ENCODE peak calls at places on chromosomes 5 and 9, in seven cellular contexts. I is uterus, J is IMR-90, K is ovary, D is adrenal gland, P is thyroid gland, M is suprapubic skin. W is an unnamed sample. For H3K9me3, the result is how much of the 10 kb centered on the place peaks cover.

GRCh38 chr5:139470821-139471300 is at the start of gene SMIM33:
- DNase-seq in I (no peak), J (no peak), K (no peak), D (no peak), P (no peak), M (no peak), W (no peak)

GRCh38 chr9:116504893-116505480 is 182.1 kb upstream of the TRIM32 start:
- DNase-seq in I (no peak), J (no peak), K (no peak), D (no peak), P (no peak), M (no peak), W (no peak)

GRCh38 chr9:116087751-116088194 is 65.8 kb upstream of the PAPPA start:
- DNase-seq in I (no peak), J (peak), K (no peak), D (no peak), P (no peak), M (no peak), W (no peak)

GRCh38 chr5:100647461-100648230 is 112.5 kb downstream of the FAM174A start:
- DNase-seq in I (peak), J (no peak), K (peak), D (peak), P (peak), M (peak), W (peak)

GRCh38 chr5:113276001-113276400 is 158.8 kb downstream of the TSSK1B start:
- DNase-seq in I (no peak), J (no peak), K (no peak), D (no peak), P (no peak), M (no peak), W (no peak)

GRCh38 chr5:128539038-128539429 is 989 bp upstream of the FBN2 start:
- DNase-seq in I (no peak), J (no peak), K (no peak), D (no peak), P (peak), M (no peak), W (no peak)

GRCh38 chr5:91438871-91439270 is 55.8 kb upstream of the ARRDC3 start:
- DNase-seq in I (no peak), J (no peak), K (no peak), D (no peak), P (no peak), M (no peak), W (no peak)

GRCh38 chr5:108001222-108001621 is 330.5 kb upstream of the EFNA5 start:
- DNase-seq in I (no peak), J (no peak), K (no peak), D (no peak), P (no peak), M (no peak), W (no peak)

GRCh38 chr9:92711844-92712243 is 41.9 kb upstream of the IPPK start:
- DNase-seq in I (no peak), J (no peak), K (no peak), D (no peak), P (no peak), M (no peak), W (no peak)

GRCh38 chr5:6759401-6759800 is 46.2 kb downstream of the TENT4A start:
- DNase-seq in I (no peak), J (no peak), K (no peak), D (no peak), P (peak), M (peak), W (no peak)

GRCh38 chr5:134851307-134851923 is 5.6 kb downstream of the C5orf24 start:
- DNase-seq in I (no peak), J (peak), K (no peak), D (no peak), P (no peak), M (no peak), W (no peak)

GRCh38 chr9:18238254-18238653 is 235.7 kb upstream of the ADAMTSL1 start:
- DNase-seq in I (no peak), J (peak), K (no peak), D (no peak), P (no peak), M (no peak), W (no peak)

GRCh38 chr9:734831-735511 is 106.5 kb upstream of the DMRT1 start:
- DNase-seq in I (peak), J (peak), K (peak), D (no peak), P (no peak), M (no peak), W (no peak)

GRCh38 chr9:76618762-76619161 is 145.5 kb upstream of the PCA3 start:
- DNase-seq in I (no peak), J (peak), K (no peak), D (no peak), P (no peak), M (no peak), W (no peak)

GRCh38 chr5:169706758-169707450 is 69.8 kb downstream of the DOCK2 start:
- DNase-seq in I (no peak), J (peak), K (no peak), D (peak), P (peak), M (no peak), W (no peak)

DNA sequence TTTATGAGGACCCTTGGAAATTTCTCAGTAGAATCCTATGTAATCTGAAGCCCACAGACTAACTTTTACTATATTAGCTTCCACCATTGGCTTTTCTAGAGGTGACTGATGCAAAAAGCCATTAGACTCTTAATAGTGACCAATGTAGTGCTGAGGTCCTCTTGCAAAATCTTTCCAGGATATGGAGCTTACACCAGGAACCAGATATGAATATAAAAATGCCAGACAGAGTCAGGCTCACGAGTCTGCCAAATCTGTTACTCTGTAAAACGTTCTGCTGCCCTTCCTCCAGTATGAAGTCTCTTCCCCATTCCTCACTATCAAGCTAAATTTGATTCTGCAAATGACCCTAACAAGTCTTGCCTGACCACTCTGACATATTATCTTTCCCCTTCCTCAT is 73.4 kb upstream of the C6 start:
- DNase-seq in I (no peak), J (no peak), K (no peak), D (no peak), P (no peak), M (no peak), W (no peak)
- H3K9me3 ChIP-seq in I (under half), J (under half), K (under half), D (under half), P (under half), M (under half), W (under half)

GRCh38 chr5:141875795-141876627 is 2.2 kb downstream of the PCDH1 start:
- DNase-seq in I (peak), J (no peak), K (no peak), D (no peak), P (peak), M (no peak), W (no peak)
- TF ChIP-seq POLR2A in I (no peak), J (no peak), K (no peak), D (no peak), P (no peak), M (no peak), W (peak)

GRCh38 chr5:132736853-132737833 is at the start of gene KIF3A:
- DNase-seq in I (peak), J (peak), K (peak), D (peak), P (peak), M (peak), W (peak)
- H3K27ac ChIP-seq in I (peak), J (peak), K (no peak), D (peak), P (peak), M (peak), W (peak)

GRCh38 chr9:72696481-72696880 is 175.1 kb downstream of the TMC1 start:
- DNase-seq in I (no peak), J (no peak), K (no peak), D (no peak), P (no peak), M (no peak), W (no peak)

GRCh38 chr9:72703574-72703973 is 182.2 kb downstream of the TMC1 start:
- DNase-seq in I (no peak), J (peak), K (no peak), D (no peak), P (no peak), M (no peak), W (no peak)

GRCh38 chr9:72704688-72705375 is 183.4 kb downstream of the TMC1 start:
- DNase-seq in I (no peak), J (no peak), K (no peak), D (no peak), P (no peak), M (no peak), W (no peak)

GRCh38 chr9:72701510-72701909 is 180.1 kb downstream of the TMC1 start:
- DNase-seq in I (no peak), J (no peak), K (no peak), D (no peak), P (no peak), M (no peak), W (no peak)
- H3K9me3 ChIP-seq in I (under half), J (under half), K (under half), D (under half), P (under half), M (under half), W (under half)

DNA sequence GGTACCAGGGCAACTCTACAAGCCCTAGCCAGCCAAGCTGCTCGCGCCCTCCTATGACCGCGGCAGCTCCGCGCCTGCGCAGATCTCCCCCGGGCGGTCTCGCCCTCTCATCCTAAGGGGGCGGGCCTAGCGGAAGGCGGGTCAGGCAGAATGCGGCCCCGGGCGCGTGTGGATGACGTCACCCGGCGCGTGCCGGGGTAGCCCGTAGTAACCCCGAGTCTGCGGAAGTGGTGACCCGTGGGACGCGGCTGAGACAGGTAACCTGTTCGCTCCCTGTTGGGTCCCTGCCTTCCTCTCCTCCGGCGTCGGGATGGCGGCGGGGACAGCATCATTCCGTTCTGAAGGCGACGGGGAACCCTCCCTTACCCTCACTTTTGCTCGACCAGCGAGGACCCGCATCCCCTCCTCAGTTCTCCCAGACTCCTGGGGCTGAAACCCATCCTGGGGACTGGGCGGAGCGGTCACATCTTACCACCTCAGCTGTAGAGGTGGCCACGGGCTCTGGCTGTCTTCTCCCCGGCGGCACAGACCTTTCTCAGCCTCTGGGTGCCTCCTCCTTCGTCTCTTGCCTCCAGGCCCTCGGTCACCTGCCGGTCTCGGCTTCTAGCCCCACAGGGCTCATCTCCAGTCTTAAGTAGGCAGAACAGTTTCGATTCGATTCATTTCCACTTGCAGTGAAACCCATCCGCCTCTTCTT is at the start of gene AOPEP:
- DNase-seq in I (peak), J (peak), K (peak), D (peak), P (peak), M (peak), W (peak)
- TF ChIP-seq POLR2A in I (peak), J (peak), K (peak), D (peak), P (no peak), M (peak), W (peak)

GRCh38 chr5:88888291-88888690 is 5.3 kb upstream of the MEF2C start:
- DNase-seq in I (no peak), J (no peak), K (no peak), D (no peak), P (no peak), M (no peak), W (no peak)
- H3K27ac ChIP-seq in I (peak), J (no peak), K (peak), D (peak), P (peak), M (peak), W (no peak)

W was measured in tibial nerve.